ENCODE peak calls at places on chromosomes 16 and 17, in four cellular contexts. V, E, H and U are unnamed samples.

GRCh38 chr16:4067262-4068001 is 48.8 kb downstream of the ADCY9 start:
- DNase-seq in V (no peak), H (no peak), E (no peak), U (no peak)

GRCh38 chr17:56710986-56711385 is 117.5 kb downstream of the NOG start:
- DNase-seq in E (no peak), H (no peak), V (no peak), U (no peak)

GRCh38 chr16:2237552-2238395 is 1.5 kb downstream of the DNASE1L2 start:
- DNase-seq in E (no peak), H (no peak), V (no peak), U (no peak)

GRCh38 chr16:27417047-27417671 is 15.2 kb downstream of the IL21R start:
- DNase-seq in H (no peak), V (no peak), E (no peak), U (no peak)

GRCh38 chr17:49356320-49356719 is 5.7 kb downstream of the ZNF652 start:
- DNase-seq in H (no peak), E (no peak), V (no peak), U (no peak)

GRCh38 chr17:57552114-57552601 is 192.9 kb downstream of the CCDC182 start:
- DNase-seq in E (no peak), V (peak), H (peak), U (no peak)

GRCh38 chr16:2486645-2487516 is 12.0 kb downstream of the TBC1D24 start:
- DNase-seq in E (peak), H (peak), V (peak), U (peak)

GRCh38 chr17:71430281-71430680 is 690.5 kb upstream of the SOX9 start:
- DNase-seq in V (no peak), E (no peak), H (no peak), U (no peak)

GRCh38 chr17:3910420-3911270 is 5.6 kb downstream of the P2RX1 start:
- DNase-seq in H (no peak), V (no peak), E (no peak), U (no peak)

GRCh38 chr17:59001158-59001814 is 105.4 kb downstream of the TRIM37 start:
- DNase-seq in H (peak), E (peak), V (peak), U (peak)

GRCh38 chr17:81566461-81567126 is 14.4 kb upstream of the FAAP100 start:
- DNase-seq in V (no peak), E (no peak), H (no peak), U (no peak)

GRCh38 chr17:34024303-34025178 is 230.5 kb upstream of the CCL2 start:
- DNase-seq in E (no peak), H (no peak), V (no peak), U (no peak)

GRCh38 chr17:72624652-72625051 is 467.8 kb downstream of the SLC39A11 start:
- DNase-seq in V (no peak), H (no peak), E (no peak), U (no peak)

GRCh38 chr16:10939649-10940206 is 2.5 kb downstream of the DEXI start:
- DNase-seq in E (no peak), H (no peak), V (no peak), U (no peak)

GRCh38 chr17:8965394-8966168 is at the start of gene PIK3R5:
- DNase-seq in H (peak), E (peak), V (peak), U (peak)

GRCh38 chr17:28225271-28225670 is 93.7 kb upstream of the TMEM97 start:
- DNase-seq in V (no peak), H (no peak), E (no peak), U (no peak)

GRCh38 chr17:46818319-46818928 is at the start of gene WNT3:
- DNase-seq in V (peak), E (no peak), H (peak), U (no peak)

GRCh38 chr16:87375426-87376135 is 8.0 kb downstream of the FBXO31 start:
- DNase-seq in V (no peak), H (no peak), E (no peak), U (no peak)

GRCh38 chr17:78185981-78186688 is 717 bp downstream of the TK1 start:
- DNase-seq in V (peak), E (no peak), H (no peak), U (no peak)

GRCh38 chr17:79050591-79050990 is 24.0 kb upstream of the ENGASE start:
- DNase-seq in H (no peak), E (no peak), V (no peak), U (no peak)

GRCh38 chr16:81673432-81673831 is 105.7 kb upstream of the PLCG2 start:
- DNase-seq in V (no peak), H (no peak), E (no peak), U (no peak)

GRCh38 chr17:8372422-8372821 is 4.1 kb downstream of the KRABD2 start:
- DNase-seq in V (no peak), E (no peak), H (no peak), U (no peak)

GRCh38 chr17:63419949-63420867 is 25.9 kb downstream of the CYB561 start:
- DNase-seq in H (no peak), V (peak), E (no peak), U (no peak)

GRCh38 chr17:62948370-62948769 is 17.7 kb upstream of the TANC2 start:
- DNase-seq in E (no peak), V (no peak), H (no peak), U (no peak)

GRCh38 chr17:34706029-34706428 is 126.6 kb downstream of the TMEM132E start:
- DNase-seq in E (no peak), V (peak), H (no peak), U (no peak)

GRCh38 chr16:13307255-13307654 is 405.9 kb downstream of the SHISA9 start:
- DNase-seq in V (no peak), H (no peak), E (no peak), U (no peak)